ENCODE peak calls at places on chromosomes 1 and 21, in nine cellular contexts. N is psoas muscle; E is NCI-H460; R is A172; Z is NCI-H1436; A is NCI-H1417; I is activated CD8-positive, alpha-beta memory T cell treated with anti-CD3 and anti-CD28 coated beads for 1 hour; F is naive B cell; W is NCI-H748 treated with DMSO at 0.1 percent for 48 hours. C is an unnamed sample.

GRCh38 chr1:61005572-61006386 is 76.6 kb upstream of the NFIA start:
- DNase-seq in N (no peak), E (no peak), R (no peak), Z (no peak), A (no peak), I (no peak), F (no peak), W (no peak), C (no peak)

GRCh38 chr1:15001317-15001900 is 152.1 kb upstream of the TMEM51 start:
- DNase-seq in N (no peak), E (no peak), R (no peak), Z (no peak), A (no peak), I (no peak), F (no peak), W (no peak), C (no peak)

GRCh38 chr21:29072873-29073221 is 601 bp downstream of the CCT8 start:
- DNase-seq in N (no peak), E (no peak), R (no peak), Z (no peak), A (no peak), I (no peak), F (no peak), W (no peak), C (no peak)

GRCh38 chr1:60672435-60672834 is 409.9 kb upstream of the NFIA start:
- DNase-seq in N (no peak), E (no peak), R (no peak), Z (no peak), A (no peak), I (no peak), F (no peak), W (no peak), C (no peak)

GRCh38 chr21:31343680-31344480 is at the start of gene TIAM1:
- DNase-seq in N (peak), E (peak), R (peak), Z (no peak), A (no peak), I (no peak), F (no peak), W (peak), C (peak)

GRCh38 chr1:1763657-1764621 is 14.3 kb downstream of the NADK start:
- DNase-seq in N (peak), E (peak), R (no peak), Z (no peak), A (peak), I (no peak), F (no peak), W (no peak), C (no peak)

GRCh38 chr1:64934115-64934880 is 32.1 kb downstream of the JAK1 start:
- DNase-seq in N (peak), E (peak), R (peak), Z (no peak), A (no peak), I (no peak), F (no peak), W (no peak), C (no peak)

GRCh38 chr1:178060789-178061556 is 32.9 kb upstream of the RASAL2 start:
- DNase-seq in N (no peak), E (no peak), R (peak), Z (no peak), A (no peak), I (no peak), F (no peak), W (no peak), C (no peak)

GRCh38 chr21:33029975-33030461 is 4.3 kb downstream of the OLIG2 start:
- DNase-seq in N (no peak), E (no peak), R (no peak), Z (no peak), A (no peak), I (no peak), F (no peak), W (no peak), C (no peak)

GRCh38 chr21:26070822-26071425 is 99.6 kb downstream of the APP start:
- DNase-seq in N (no peak), E (peak), R (no peak), Z (no peak), A (peak), I (no peak), F (peak), W (peak), C (no peak)

GRCh38 chr1:94792473-94792875 is 27.7 kb upstream of the SLC44A3 start:
- DNase-seq in N (no peak), E (peak), R (peak), Z (no peak), A (no peak), I (no peak), F (peak), W (no peak), C (no peak)

GRCh38 chr1:25148673-25149300 is 83.5 kb downstream of the SYF2 start:
- DNase-seq in N (no peak), E (peak), R (no peak), Z (no peak), A (no peak), I (no peak), F (no peak), W (no peak), C (no peak)

C was measured in cerebellar nuclear complex.